ENCODE peak calls at places on chromosomes 13 and 19, in six cellular contexts. R is putamen, Y is MCF 10A, V is frontal cortex, K is psoas muscle, O is EL. M is an unnamed sample.

GRCh38 chr13:111924676-111925075 is 142.3 kb upstream of the SOX1 start:
- DNase-seq in R (no peak), Y (no peak), K (no peak), O (no peak), V (no peak), M (no peak)

GRCh38 chr19:32566246-32566830 is 14.7 kb upstream of the PDCD5 start:
- DNase-seq in K (no peak), Y (no peak), R (no peak), V (no peak), O (peak; percentile 48), M (no peak)

GRCh38 chr13:92806215-92806614 is 420.4 kb upstream of the GPC6 start:
- DNase-seq in V (no peak), R (no peak), Y (peak; percentile 33), K (no peak), O (peak; percentile 43), M (no peak)

GRCh38 chr13:103948477-103948876 is 882.3 kb upstream of the SLC10A2 start:
- DNase-seq in Y (no peak), O (no peak), V (no peak), K (no peak), R (no peak), M (no peak)

GRCh38 chr13:30113983-30114491 is 193.3 kb downstream of the KATNAL1 start:
- DNase-seq in V (no peak), K (no peak), O (no peak), Y (peak; percentile 4), R (no peak), M (no peak)

GRCh38 chr19:35063940-35064818 is 22.7 kb downstream of the HPN start:
- DNase-seq in Y (peak; percentile 70), O (peak; percentile 63), K (no peak), R (no peak), V (no peak), M (no peak)

GRCh38 chr13:20159646-20160345 is 1.1 kb downstream of the GJA3 start:
- DNase-seq in O (peak; percentile 36), K (no peak), Y (peak; percentile 8), V (no peak), R (no peak), M (no peak)

GRCh38 chr13:113458218-113459065 is 5.2 kb upstream of the ADPRHL1 start:
- DNase-seq in V (no peak), K (no peak), R (no peak), Y (no peak), O (peak; percentile 13), M (no peak)

GRCh38 chr19:2428756-2429711 is 1.6 kb upstream of the TIMM13 start:
- DNase-seq in V (no peak), K (no peak), O (no peak), Y (no peak), R (no peak), M (no peak)